ENCODE peak calls at places on chromosomes 4 and X, in eight cellular contexts. N is astrocyte of the cerebellum, W is heart left ventricle, F is astrocyte, A is GM13977, Y is cardiac fibroblast, K is tibial nerve, G is tibial artery. V is an unnamed sample.
A peak's percentile ranks its signal among the peaks of the same experiment; 100 is the strongest.

GRCh38 chr4:10019521-10020051 is 1.7 kb downstream of the SLC2A9 start:
- DNase-seq in A (no peak), N (no peak), Y (no peak), K (no peak), G (no peak), W (no peak), F (no peak), V (no peak)

GRCh38 chr4:147546341-147546740 is 65.4 kb downstream of the EDNRA start:
- DNase-seq in G (no peak), W (no peak), K (no peak), Y (peak; percentile 81), N (peak; percentile 82), A (no peak), F (peak; percentile 96), V (no peak)

GRCh38 chr4:47830263-47831025 is 7.4 kb downstream of the CORIN start:
- DNase-seq in A (no peak), W (no peak), G (no peak), K (no peak), F (no peak), Y (no peak), N (no peak), V (no peak)

GRCh38 chr4:119550857-119551532 is 77.6 kb downstream of the PDE5A start:
- DNase-seq in K (no peak), A (no peak), F (peak; percentile 67), W (no peak), N (no peak), Y (no peak), G (no peak), V (no peak)

GRCh38 chr4:95539056-95539455 is 9.7 kb downstream of the UNC5C start:
- DNase-seq in A (no peak), G (no peak), F (no peak), K (no peak), W (no peak), Y (no peak), N (no peak), V (no peak)

GRCh38 chr4:183118585-183118984 is 19.5 kb downstream of the WWC2 start:
- DNase-seq in G (no peak), F (peak; percentile 98), W (no peak), N (peak; percentile 90), A (no peak), K (no peak), Y (peak; percentile 81), V (no peak)

GRCh38 chrX:107025538-107025937 is 25.5 kb upstream of the MORC4 start:
- DNase-seq in F (peak; percentile 2), K (no peak), A (peak; percentile 24), G (no peak), N (peak; percentile 8), Y (peak; percentile 50), W (no peak), V (no peak)

GRCh38 chr4:1462009-1462767 is 55.9 kb upstream of the NKX1-1 start:
- DNase-seq in A (no peak), G (peak; percentile 53), K (no peak), F (no peak), W (no peak), N (no peak), Y (no peak), V (no peak)

GRCh38 chr4:84279678-84280077 is 219.4 kb downstream of the NKX6-1 start:
- DNase-seq in W (no peak), A (no peak), G (no peak), F (peak; percentile 20), N (no peak), Y (no peak), K (no peak), V (no peak)

GRCh38 chrX:11655282-11655985 is 10.3 kb downstream of the ARHGAP6 start:
- DNase-seq in W (no peak), F (no peak), A (no peak), G (no peak), N (no peak), Y (peak; percentile 51), K (no peak), V (no peak)

GRCh38 chr4:156128616-156129015 is 174.9 kb upstream of the CTSO start:
- DNase-seq in Y (no peak), W (no peak), N (no peak), G (no peak), A (no peak), K (no peak), F (no peak), V (no peak)

GRCh38 chr4:84846985-84847384 is 119.5 kb downstream of the WDFY3 start:
- DNase-seq in G (no peak), Y (no peak), K (no peak), A (no peak), W (no peak), F (no peak), N (no peak), V (no peak)

GRCh38 chrX:32480019-32480418 is 731.3 kb downstream of the DMD start:
- DNase-seq in G (no peak), K (no peak), W (no peak), A (no peak), F (no peak), N (no peak), Y (no peak), V (no peak)

GRCh38 chrX:32489125-32489524 is 722.2 kb downstream of the DMD start:
- DNase-seq in W (no peak), K (no peak), G (no peak), A (no peak), N (no peak), F (no peak), Y (no peak), V (no peak)

GRCh38 chrX:32483534-32484136 is 727.7 kb downstream of the DMD start:
- DNase-seq in F (no peak), A (no peak), Y (peak; percentile 0), N (no peak), G (no peak), K (no peak), W (no peak), V (no peak)
- TF ChIP-seq CTCF in F (peak; percentile 9), A (peak; percentile 32), Y (no peak), N (no peak), G (peak; percentile 20), K (no peak), W (peak; percentile 17), V (peak; percentile 47)

GRCh38 chr4:186727149-186727976 is 3.7 kb upstream of the FAT1 start:
- DNase-seq in Y (no peak), A (no peak), G (no peak), N (peak; percentile 8), K (no peak), W (no peak), F (peak; percentile 36), V (no peak)

GRCh38 chr4:186726440-186727148 is 2.9 kb upstream of the FAT1 start:
- DNase-seq in W (peak; percentile 76), K (peak; percentile 53), Y (peak; percentile 81), F (peak; percentile 71), N (peak; percentile 42), A (no peak), G (peak; percentile 87), V (no peak)

GRCh38 chr4:186728631-186729271 is 5.1 kb upstream of the FAT1 start:
- DNase-seq in F (peak; percentile 61), W (no peak), N (no peak), K (no peak), A (no peak), Y (no peak), G (no peak), V (no peak)

GRCh38 chr4:186729856-186730255 is 6.2 kb upstream of the FAT1 start:
- DNase-seq in F (no peak), G (no peak), K (no peak), Y (no peak), W (no peak), A (no peak), N (no peak), V (no peak)

DNA sequence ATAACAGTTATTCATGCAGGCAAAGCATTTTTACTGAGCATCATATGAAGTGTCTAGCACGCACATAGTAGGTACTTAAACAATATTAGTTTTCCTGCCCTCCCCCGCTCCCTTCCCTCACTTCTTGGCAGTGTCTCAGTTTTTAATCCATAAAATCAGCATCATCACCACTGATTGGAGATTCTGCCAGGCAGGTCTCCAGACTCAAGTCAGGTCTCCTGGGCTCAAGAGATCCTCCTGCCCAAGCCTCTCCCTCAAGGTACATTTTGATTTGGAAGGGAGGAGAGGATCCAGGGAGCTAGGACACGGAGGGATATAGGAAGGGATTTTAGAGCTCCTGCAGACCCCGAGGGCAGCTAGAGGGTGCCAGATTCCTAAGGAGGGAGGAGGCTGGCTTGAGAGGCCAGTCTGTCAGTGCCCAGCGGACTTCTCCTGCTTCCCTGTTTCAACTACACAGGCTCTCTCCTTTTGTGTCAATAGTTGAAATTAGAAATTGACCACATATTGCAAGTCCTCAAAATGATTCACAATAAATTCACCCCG is 4.4 kb upstream of the FAT1 start:
- DNase-seq in Y (peak; percentile 36), A (no peak), W (no peak), N (no peak), K (no peak), G (no peak), F (no peak), V (no peak)
- TF ChIP-seq CTCF in Y (peak; percentile 7), A (no peak), W (peak; percentile 12), N (peak; percentile 6), K (no peak), G (no peak), F (no peak), V (peak; percentile 17)

DNA sequence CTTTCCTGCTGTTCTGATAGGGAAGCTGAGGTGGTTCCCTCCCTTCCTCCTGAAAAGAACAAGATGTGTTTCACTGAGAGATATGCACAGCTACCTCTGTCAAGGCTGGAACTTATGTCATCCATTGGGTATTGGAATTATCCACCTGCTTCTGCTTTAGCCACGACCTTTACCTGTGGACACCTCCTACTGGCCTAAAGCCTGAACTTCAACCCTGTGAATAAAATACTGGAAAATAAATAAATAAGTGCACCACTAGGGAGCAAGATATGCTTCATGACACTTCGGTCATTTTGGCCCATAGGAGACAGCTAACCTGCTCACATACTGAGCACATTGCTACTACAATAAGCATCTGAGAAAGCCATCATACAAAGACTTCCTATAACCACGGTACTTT is 419.9 kb upstream of the NWD2 start:
- DNase-seq in A (no peak), N (no peak), G (no peak), K (no peak), F (no peak), W (no peak), Y (no peak), V (no peak)
- TF ChIP-seq CTCF in A (peak; percentile 27), N (no peak), G (no peak), K (no peak), F (no peak), W (no peak), Y (no peak), V (no peak)

GRCh38 chr4:69835766-69836165 is 24.2 kb downstream of the SULT1E1 start:
- DNase-seq in F (no peak), Y (no peak), A (no peak), G (no peak), W (no peak), N (no peak), K (no peak), V (no peak)

GRCh38 chr4:69831646-69832325 is 28.2 kb downstream of the SULT1E1 start:
- DNase-seq in G (no peak), Y (no peak), F (no peak), A (no peak), K (no peak), W (peak; percentile 30), N (no peak), V (no peak)

GRCh38 chr4:69831270-69831627 is 28.7 kb downstream of the SULT1E1 start:
- DNase-seq in Y (no peak), F (no peak), N (no peak), G (no peak), A (no peak), W (no peak), K (no peak), V (no peak)

GRCh38 chr4:69832326-69833030 is 27.5 kb downstream of the SULT1E1 start:
- DNase-seq in F (no peak), N (no peak), K (no peak), A (no peak), Y (no peak), G (no peak), W (no peak), V (no peak)

GRCh38 chr4:69833251-69833650 is 26.7 kb downstream of the SULT1E1 start:
- DNase-seq in Y (no peak), N (no peak), F (no peak), G (no peak), A (no peak), K (no peak), W (no peak), V (no peak)
- TF ChIP-seq CTCF in Y (no peak), N (no peak), F (no peak), G (no peak), A (no peak), K (no peak), W (no peak), V (no peak)